ENCODE peak calls at places on chromosomes 16 and 17, in ten cellular contexts. Y is NCI-H460; N is glomerular endothelial cell; L is skeletal muscle cell; K is HCT116; X is T-cell; H is EL; W is activated naive CD4-positive, alpha-beta T cell; U is lung; Z is stimulated activated CD8-positive, alpha-beta memory T cell treated with anti-CD3 and anti-CD28 coated beads, Interleukin-4, amount 100 ng/mL, for 24 hours. A is an unnamed sample.

GRCh38 chr16:31402687-31403086 is 9.6 kb downstream of the ITGAD start:
- DNase-seq in Y (no peak), N (no peak), L (no peak), K (no peak), X (no peak), H (peak; percentile 44), W (no peak), U (no peak), Z (no peak), A (peak; percentile 18)

GRCh38 chr17:39687101-39687545 is 734 bp downstream of the PGAP3 start:
- DNase-seq in Y (no peak), N (no peak), L (no peak), K (no peak), X (no peak), H (no peak), W (no peak), U (no peak), Z (no peak), A (no peak)

GRCh38 chr17:36142230-36142629 is 34.2 kb downstream of the TBC1D3B start:
- DNase-seq in Y (no peak), N (no peak), L (no peak), K (no peak), X (no peak), H (no peak), W (no peak), U (no peak), Z (no peak), A (no peak)

GRCh38 chr16:69029121-69029520 is 76.3 kb upstream of the HAS3 start:
- DNase-seq in Y (no peak), N (no peak), L (no peak), K (no peak), X (no peak), H (no peak), W (no peak), U (no peak), Z (no peak), A (no peak)

GRCh38 chr17:1271020-1271423 is 778 bp downstream of the BHLHA9 start:
- DNase-seq in Y (no peak), N (no peak), L (no peak), K (no peak), X (no peak), H (no peak), W (no peak), U (no peak), Z (no peak), A (no peak)

GRCh38 chr16:69286941-69287713 is 24.0 kb upstream of the VPS4A start:
- DNase-seq in Y (peak; percentile 41), N (peak; percentile 67), L (no peak), K (peak; percentile 31), X (peak; percentile 40), H (peak; percentile 66), W (no peak), U (peak; percentile 56), Z (no peak), A (peak; percentile 58)

GRCh38 chr16:13426279-13426678 is 493.7 kb upstream of the ERCC4 start:
- DNase-seq in Y (no peak), N (no peak), L (no peak), K (no peak), X (no peak), H (no peak), W (no peak), U (no peak), Z (no peak), A (no peak)

GRCh38 chr16:27539120-27539519 is 10.6 kb downstream of the GTF3C1 start:
- DNase-seq in Y (no peak), N (no peak), L (no peak), K (no peak), X (no peak), H (no peak), W (no peak), U (no peak), Z (no peak), A (no peak)

GRCh38 chr17:30600830-30601494 is 123.8 kb downstream of the GOSR1 start:
- DNase-seq in Y (no peak), N (no peak), L (no peak), K (no peak), X (peak; percentile 13), H (peak; percentile 36), W (no peak), U (peak; percentile 38), Z (no peak), A (peak; percentile 9)

GRCh38 chr17:56966277-56966676 is 5.4 kb upstream of the COIL start:
- DNase-seq in Y (no peak), N (no peak), L (no peak), K (no peak), X (no peak), H (no peak), W (no peak), U (no peak), Z (no peak), A (no peak)

GRCh38 chr17:8785547-8786412 is 13.4 kb downstream of the MFSD6L start:
- DNase-seq in Y (peak; percentile 58), N (peak; percentile 25), L (peak; percentile 1), K (peak; percentile 64), X (peak; percentile 57), H (peak; percentile 68), W (peak; percentile 64), U (peak; percentile 82), Z (peak; percentile 45), A (peak; percentile 49)

GRCh38 chr17:63702616-63703015 is 2.7 kb upstream of the LIMD2 start:
- DNase-seq in Y (no peak), N (no peak), L (no peak), K (no peak), X (no peak), H (no peak), W (no peak), U (no peak), Z (no peak), A (no peak)

GRCh38 chr16:50137268-50137667 is 15.8 kb upstream of the TENT4B start:
- DNase-seq in Y (no peak), N (no peak), L (no peak), K (no peak), X (no peak), H (no peak), W (no peak), U (no peak), Z (no peak), A (no peak)

GRCh38 chr16:58533751-58534470 is 18.6 kb downstream of the SETD6 start:
- DNase-seq in Y (no peak), N (no peak), L (no peak), K (no peak), X (no peak), H (no peak), W (no peak), U (no peak), Z (no peak), A (no peak)

GRCh38 chr17:9228408-9229159 is 207.3 kb downstream of the NTN1 start:
- DNase-seq in Y (no peak), N (no peak), L (peak; percentile 68), K (no peak), X (no peak), H (peak; percentile 68), W (no peak), U (no peak), Z (no peak), A (peak; percentile 55)

GRCh38 chr16:3782566-3782965 is 65.2 kb upstream of the TRAP1 start:
- DNase-seq in Y (no peak), N (no peak), L (no peak), K (no peak), X (no peak), H (no peak), W (no peak), U (no peak), Z (no peak), A (no peak)

GRCh38 chr16:11955713-11956123 is 9.3 kb upstream of the TNFRSF17 start:
- DNase-seq in Y (no peak), N (no peak), L (peak; percentile 83), K (no peak), X (no peak), H (peak; percentile 98), W (no peak), U (no peak), Z (no peak), A (peak; percentile 98)

GRCh38 chr16:69064789-69065313 is 40.6 kb upstream of the HAS3 start:
- DNase-seq in Y (no peak), N (no peak), L (no peak), K (no peak), X (no peak), H (peak; percentile 18), W (no peak), U (no peak), Z (no peak), A (peak; percentile 58)

GRCh38 chr17:7207120-7208001 is 12.3 kb downstream of the DLG4 start:
- DNase-seq in Y (no peak), N (no peak), L (no peak), K (no peak), X (no peak), H (no peak), W (no peak), U (no peak), Z (no peak), A (no peak)

GRCh38 chr16:4801962-4802658 is at the start of gene ROGDI:
- DNase-seq in Y (peak; percentile 30), N (no peak), L (no peak), K (peak; percentile 64), X (peak; percentile 88), H (peak; percentile 46), W (peak; percentile 79), U (peak; percentile 88), Z (peak; percentile 64), A (peak; percentile 52)

GRCh38 chr17:50218771-50219315 is 17.4 kb upstream of the COL1A1 start:
- DNase-seq in Y (no peak), N (no peak), L (peak; percentile 91), K (peak; percentile 49), X (no peak), H (peak; percentile 97), W (no peak), U (no peak), Z (no peak), A (peak; percentile 87)